ENCODE peak calls at places on chromosomes 4 and X, in eight cellular contexts. R is HEK293T, K is H4, G is fibroblast of pulmonary artery, N is Calu3, Z is T-cell, C is OCI-LY7, D is thoracic aorta. E is an unnamed sample.

GRCh38 chrX:16002185-16002584 is 121.2 kb upstream of the GRPR start:
- DNase-seq in C (no peak), G (peak), R (no peak), Z (no peak), K (peak), D (no peak), N (no peak), E (no peak)

GRCh38 chrX:134431894-134432293 is 28.1 kb upstream of the HPRT1 start:
- DNase-seq in C (no peak), G (peak), N (no peak), D (no peak), Z (no peak), R (no peak), K (no peak), E (no peak)

GRCh38 chr4:106149911-106150310 is 166.1 kb downstream of the TBCK start:
- DNase-seq in G (no peak), C (no peak), D (no peak), R (no peak), N (no peak), K (no peak), Z (no peak), E (no peak)

GRCh38 chrX:85004255-85004654 is 578 bp downstream of the APOOL start:
- DNase-seq in C (peak), K (no peak), N (peak), Z (no peak), D (no peak), G (peak), R (no peak), E (no peak)

GRCh38 chrX:20727447-20727846 is 460.7 kb upstream of the RPS6KA3 start:
- DNase-seq in R (no peak), G (no peak), C (no peak), Z (no peak), N (no peak), D (no peak), K (no peak), E (no peak)

GRCh38 chrX:45860450-45860849 is 659.8 kb upstream of the DIPK2B start:
- DNase-seq in K (no peak), D (no peak), G (no peak), R (no peak), C (no peak), Z (no peak), N (no peak), E (no peak)

GRCh38 chrX:145817299-145817665 is 347 bp upstream of the SLITRK2 start:
- DNase-seq in N (no peak), Z (no peak), C (no peak), G (no peak), K (peak), D (no peak), R (no peak), E (no peak)

GRCh38 chr4:184355111-184355604 is 119.2 kb downstream of the IRF2 start:
- DNase-seq in Z (peak), K (peak), G (peak), N (peak), C (peak), D (peak), R (no peak), E (peak)

GRCh38 chr4:185039508-185040273 is 21.4 kb downstream of the HELT start:
- DNase-seq in C (peak), G (peak), K (peak), Z (peak), R (peak), D (no peak), N (peak), E (no peak)

GRCh38 chrX:87728459-87728858 is 210.9 kb downstream of the KLHL4 start:
- DNase-seq in Z (no peak), R (no peak), G (no peak), C (no peak), N (no peak), K (peak), D (no peak), E (no peak)

GRCh38 chr4:102399021-102399420 is 53.7 kb upstream of the SLC39A8 start:
- DNase-seq in C (no peak), R (no peak), Z (no peak), K (no peak), N (no peak), D (no peak), G (no peak), E (no peak)

GRCh38 chrX:16807548-16807947 is 21.3 kb downstream of the TXLNG start:
- DNase-seq in G (peak), N (peak), K (no peak), R (peak), D (no peak), Z (no peak), C (no peak), E (no peak)

GRCh38 chrX:38879631-38880220 is 78.5 kb downstream of the MID1IP1 start:
- DNase-seq in G (no peak), R (no peak), Z (no peak), C (peak), N (peak), K (no peak), D (no peak), E (no peak)

E was measured in omental fat pad.